ENCODE peak calls at places on chromosomes 2 and 18, in eight cellular contexts. D is NCI-H2081; H is brain microvascular endothelial cell; O is NCI-H1694; L is coronary artery; V is SW480; S is HEK293T; M is stimulated activated CD8-positive, alpha-beta memory T cell treated with anti-CD3 and anti-CD28 coated beads, Interleukin-4, amount 100 ng/mL, for 4 hours. Z is an unnamed sample.

GRCh38 chr2:105369777-105370690 is 28.8 kb downstream of the FHL2 start:
- DNase-seq in H (peak), S (peak), V (peak), L (peak), O (peak), M (peak), D (no peak), Z (peak)

GRCh38 chr2:193868833-193869232 is 1674.1 kb upstream of the TMEFF2 start:
- DNase-seq in M (no peak), D (no peak), L (no peak), O (peak), S (no peak), V (no peak), H (no peak), Z (no peak)

GRCh38 chr2:227765788-227766187 is 20.1 kb downstream of the SCYGR8 start:
- DNase-seq in V (no peak), L (peak), D (no peak), S (no peak), H (no peak), M (no peak), O (no peak), Z (no peak)

GRCh38 chr2:73642338-73643018 is at the start of gene NAT8:
- DNase-seq in D (no peak), O (no peak), V (no peak), H (no peak), S (no peak), M (no peak), L (no peak), Z (no peak)

GRCh38 chr2:68806511-68807109 is 64.6 kb downstream of the BMP10 start:
- DNase-seq in L (no peak), O (no peak), H (peak), V (no peak), S (no peak), D (no peak), M (no peak), Z (no peak)

GRCh38 chr2:188369365-188369764 is 77.7 kb downstream of the GULP1 start:
- DNase-seq in L (no peak), S (peak), O (no peak), D (peak), V (peak), H (peak), M (no peak), Z (no peak)

GRCh38 chr2:54422072-54422581 is 34.0 kb upstream of the SPTBN1 start:
- DNase-seq in M (no peak), D (no peak), V (no peak), O (no peak), S (no peak), L (no peak), H (no peak), Z (no peak)

GRCh38 chr2:239220976-239221375 is 179.8 kb downstream of the HDAC4 start:
- DNase-seq in V (no peak), O (no peak), D (no peak), L (peak), S (no peak), M (no peak), H (no peak), Z (no peak)

GRCh38 chr18:59123588-59124369 is 15.9 kb upstream of the SEC11C start:
- DNase-seq in O (no peak), L (no peak), V (no peak), H (peak), M (no peak), S (no peak), D (no peak), Z (no peak)

GRCh38 chr2:67566292-67566691 is 169.2 kb downstream of the ETAA1 start:
- DNase-seq in D (no peak), H (no peak), M (no peak), O (no peak), V (peak), S (no peak), L (no peak), Z (no peak)

GRCh38 chr2:237345891-237346640 is 67.9 kb downstream of the COL6A3 start:
- DNase-seq in V (peak), S (no peak), M (no peak), D (no peak), L (no peak), O (no peak), H (no peak), Z (no peak)

GRCh38 chr2:212398316-212398715 is 140.3 kb downstream of the ERBB4 start:
- DNase-seq in L (no peak), H (no peak), V (no peak), M (no peak), D (no peak), S (no peak), O (no peak), Z (no peak)

GRCh38 chr2:48098539-48098938 is 192.2 kb upstream of the FBXO11 start:
- DNase-seq in M (no peak), L (no peak), O (no peak), D (no peak), H (no peak), S (no peak), V (no peak), Z (no peak)

GRCh38 chr2:101223814-101224231 is 28.9 kb upstream of the CNOT11 start:
- DNase-seq in M (no peak), S (no peak), V (no peak), H (no peak), L (no peak), D (no peak), O (no peak), Z (peak)

GRCh38 chr2:39937621-39938020 is 158.6 kb upstream of the THUMPD2 start:
- DNase-seq in V (no peak), D (no peak), S (no peak), H (no peak), L (no peak), M (no peak), O (no peak), Z (no peak)

GRCh38 chr2:149363953-149364352 is 33.6 kb downstream of the LYPD6 start:
- DNase-seq in S (no peak), V (no peak), D (no peak), L (no peak), H (no peak), O (no peak), M (no peak), Z (no peak)

GRCh38 chr2:70069049-70069448 is 18.2 kb upstream of the PCBP1 start:
- DNase-seq in D (no peak), M (peak), O (no peak), V (peak), H (no peak), S (no peak), L (no peak), Z (peak)

GRCh38 chr18:14974088-14974487 is 226.1 kb downstream of the ANKRD30B start:
- DNase-seq in H (no peak), L (no peak), M (no peak), V (no peak), D (no peak), O (no peak), S (no peak), Z (no peak)

GRCh38 chr2:85998071-85998991 is 107.4 kb downstream of the POLR1A start:
- DNase-seq in L (peak), S (no peak), D (no peak), H (peak), O (no peak), V (no peak), M (no peak), Z (no peak)